ENCODE peak calls at places on chromosome 9, in five cellular contexts. G is CD8-positive, alpha-beta T cell; N is psoas muscle; Y is fibroblast of gingiva; V is activated CD8-positive, alpha-beta T cell treated with anti-CD3 and anti-CD28 coated beads for 36 hours. I is an unnamed sample.

GRCh38 chr9:78676623-78677022 is 379.7 kb downstream of the PSAT1 start:
- DNase-seq in G (no peak), N (no peak), Y (no peak), V (no peak), I (no peak)

GRCh38 chr9:20616808-20617207 is 5.5 kb downstream of the MLLT3 start:
- DNase-seq in G (no peak), N (no peak), Y (no peak), V (no peak), I (no peak)

GRCh38 chr9:113823421-113823820 is 52.7 kb upstream of the ZNF618 start:
- DNase-seq in G (no peak), N (no peak), Y (no peak), V (no peak), I (no peak)

GRCh38 chr9:134968011-134968822 is 50.5 kb upstream of the FCN1 start:
- DNase-seq in G (no peak), N (peak), Y (no peak), V (no peak), I (no peak)

GRCh38 chr9:136077491-136077890 is 17.6 kb downstream of the NACC2 start:
- DNase-seq in G (no peak), N (peak), Y (no peak), V (no peak), I (no peak)

GRCh38 chr9:117405950-117406705 is 8.7 kb downstream of the ASTN2 start:
- DNase-seq in G (no peak), N (no peak), Y (no peak), V (no peak), I (no peak)

GRCh38 chr9:129569506-129570449 is 51.1 kb downstream of the C9orf50 start:
- DNase-seq in G (no peak), N (no peak), Y (no peak), V (no peak), I (no peak)

GRCh38 chr9:112174965-112175795 is at the start of gene SUSD1:
- DNase-seq in G (peak), N (peak), Y (no peak), V (peak), I (peak)

GRCh38 chr9:37617837-37618236 is 25.4 kb upstream of the TOMM5 start:
- DNase-seq in G (no peak), N (no peak), Y (no peak), V (no peak), I (no peak)

GRCh38 chr9:83511051-83511450 is 27.1 kb downstream of the FRMD3 start:
- DNase-seq in G (no peak), N (no peak), Y (no peak), V (no peak), I (peak)

GRCh38 chr9:14211564-14211963 is 102.4 kb downstream of the NFIB start:
- DNase-seq in G (no peak), N (no peak), Y (no peak), V (no peak), I (no peak)

GRCh38 chr9:3948826-3949578 is 350.9 kb downstream of the GLIS3 start:
- DNase-seq in G (no peak), N (no peak), Y (no peak), V (no peak), I (no peak)

GRCh38 chr9:92589918-92590317 is 54.1 kb upstream of the ECM2 start:
- DNase-seq in G (no peak), N (no peak), Y (no peak), V (no peak), I (no peak)

GRCh38 chr9:84791608-84792007 is 122.1 kb downstream of the NTRK2 start:
- DNase-seq in G (no peak), N (no peak), Y (no peak), V (no peak), I (no peak)

GRCh38 chr9:107389617-107390071 is 99.9 kb downstream of the KLF4 start:
- DNase-seq in G (no peak), N (peak), Y (peak), V (no peak), I (no peak)

GRCh38 chr9:18799420-18799819 is 233.6 kb downstream of the SAXO1 start:
- DNase-seq in G (no peak), N (no peak), Y (no peak), V (no peak), I (no peak)

GRCh38 chr9:20754556-20754955 is 70.5 kb downstream of the FOCAD start:
- DNase-seq in G (no peak), N (no peak), Y (peak), V (no peak), I (no peak)

GRCh38 chr9:77729177-77729576 is 81.1 kb upstream of the GNA14 start:
- DNase-seq in G (no peak), N (no peak), Y (no peak), V (no peak), I (no peak)

GRCh38 chr9:112348257-112348992 is 15.0 kb upstream of the PTBP3 start:
- DNase-seq in G (peak), N (peak), Y (peak), V (peak), I (peak)

GRCh38 chr9:126611592-126612328 is 2.0 kb upstream of the LMX1B start:
- DNase-seq in G (peak), N (peak), Y (peak), V (peak), I (peak)

GRCh38 chr9:108474356-108474755 is 381.4 kb downstream of the ACTL7B start:
- DNase-seq in G (no peak), N (no peak), Y (no peak), V (no peak), I (no peak)

GRCh38 chr9:114371986-114372917 is 15.5 kb downstream of the AKNA start:
- DNase-seq in G (peak), N (no peak), Y (no peak), V (peak), I (no peak)

GRCh38 chr9:17219261-17219660 is 84.4 kb downstream of the CNTLN start:
- DNase-seq in G (no peak), N (no peak), Y (no peak), V (no peak), I (no peak)

GRCh38 chr9:26470287-26470686 is 422.3 kb downstream of the CAAP1 start:
- DNase-seq in G (no peak), N (no peak), Y (no peak), V (no peak), I (no peak)

GRCh38 chr9:127388037-127388855 is 8.7 kb upstream of the SLC2A8 start:
- DNase-seq in G (peak), N (no peak), Y (peak), V (peak), I (peak)

GRCh38 chr9:99785010-99785590 is 36.6 kb upstream of the NR4A3 start:
- DNase-seq in G (no peak), N (no peak), Y (no peak), V (no peak), I (no peak)

GRCh38 chr9:133710661-133711427 is 27.3 kb downstream of the SARDH start:
- DNase-seq in G (no peak), N (peak), Y (no peak), V (no peak), I (no peak)